ENCODE peak calls at places on chromosome 6, in eight cellular contexts. F is amniotic stem cell, U is RPMI8226, T is fibroblast of the aortic adventitia, Y is ELR, G is NCI-H345, J is nucleus accumbens, K is GM04504. P is an unnamed sample.

GRCh38 chr6:1815827-1816452 is 206.2 kb downstream of the FOXC1 start:
- DNase-seq in F (no peak), U (no peak), T (no peak), Y (no peak), G (no peak), J (no peak), K (no peak), P (no peak)

GRCh38 chr6:137880633-137881521 is 13.8 kb downstream of the TNFAIP3 start:
- DNase-seq in F (no peak), U (no peak), T (no peak), Y (no peak), G (no peak), J (no peak), K (no peak), P (no peak)

GRCh38 chr6:152952045-152952444 is 30.8 kb downstream of the FBXO5 start:
- DNase-seq in F (no peak), U (no peak), T (peak), Y (peak), G (no peak), J (no peak), K (no peak), P (no peak)

GRCh38 chr6:106748547-106749207 is 119.3 kb downstream of the QRSL1 start:
- DNase-seq in F (no peak), U (no peak), T (no peak), Y (peak), G (no peak), J (no peak), K (no peak), P (no peak)

GRCh38 chr6:91505199-91505598 is 918.3 kb upstream of the MAP3K7 start:
- DNase-seq in F (no peak), U (no peak), T (no peak), Y (no peak), G (no peak), J (no peak), K (no peak), P (no peak)

GRCh38 chr6:57173056-57173885 is 1.1 kb downstream of the BAG2 start:
- DNase-seq in F (no peak), U (peak), T (peak), Y (peak), G (peak), J (no peak), K (no peak), P (no peak)

GRCh38 chr6:160391419-160392116 is 43.4 kb downstream of the SLC22A3 start:
- DNase-seq in F (no peak), U (no peak), T (peak), Y (peak), G (no peak), J (no peak), K (no peak), P (peak)

GRCh38 chr6:89200706-89201215 is 16.4 kb downstream of the GABRR1 start:
- DNase-seq in F (no peak), U (no peak), T (no peak), Y (no peak), G (no peak), J (no peak), K (no peak), P (no peak)

GRCh38 chr6:161393839-161394364 is 120.0 kb upstream of the AGPAT4 start:
- DNase-seq in F (peak), U (peak), T (peak), Y (peak), G (peak), J (peak), K (peak), P (peak)

GRCh38 chr6:160088069-160088773 is 33.4 kb upstream of the SLC22A1 start:
- DNase-seq in F (peak), U (no peak), T (peak), Y (peak), G (no peak), J (peak), K (peak), P (peak)

GRCh38 chr6:37525460-37526357 is 26.0 kb upstream of the CCDC167 start:
- DNase-seq in F (no peak), U (peak), T (peak), Y (peak), G (no peak), J (no peak), K (no peak), P (no peak)

GRCh38 chr6:70673601-70674000 is 5.9 kb downstream of the SMAP1 start:
- DNase-seq in F (no peak), U (peak), T (peak), Y (peak), G (no peak), J (no peak), K (peak), P (peak)